ENCODE peak calls at places on chromosomes 5 and 9, in nine cellular contexts. A, N, F, B, L, R, J, Z and G are unnamed samples.

GRCh38 chr9:134099123-134099761 is 31.4 kb upstream of the BRD3 start:
- DNase-seq in A (peak), N (no peak), F (peak), B (peak), L (no peak), R (peak), J (no peak), Z (no peak), G (no peak)

GRCh38 chr5:95712347-95712958 is 18.7 kb upstream of the RHOBTB3 start:
- DNase-seq in A (no peak), N (no peak), F (peak), B (peak), L (no peak), R (no peak), J (no peak), Z (peak), G (no peak)

GRCh38 chr9:27086818-27087680 is 22.0 kb upstream of the TEK start:
- DNase-seq in A (no peak), N (no peak), F (no peak), B (peak), L (no peak), R (no peak), J (no peak), Z (peak), G (no peak)

GRCh38 chr5:114362197-114362976 is 517 bp downstream of the KCNN2 start:
- DNase-seq in A (no peak), N (peak), F (peak), B (peak), L (no peak), R (no peak), J (no peak), Z (no peak), G (no peak)

GRCh38 chr9:121474225-121474947 is 25.3 kb downstream of the GGTA1 start:
- DNase-seq in A (no peak), N (no peak), F (no peak), B (no peak), L (no peak), R (no peak), J (no peak), Z (no peak), G (peak)

GRCh38 chr5:176501333-176501732 is 35.9 kb downstream of the RNF44 start:
- DNase-seq in A (no peak), N (no peak), F (no peak), B (peak), L (no peak), R (no peak), J (no peak), Z (peak), G (no peak)

GRCh38 chr5:143775258-143775657 is 36.7 kb upstream of the HMHB1 start:
- DNase-seq in A (no peak), N (no peak), F (no peak), B (peak), L (no peak), R (no peak), J (no peak), Z (no peak), G (no peak)

GRCh38 chr9:35868972-35869371 is 1.2 kb downstream of the OR13J1 start:
- DNase-seq in A (no peak), N (no peak), F (no peak), B (no peak), L (no peak), R (no peak), J (no peak), Z (no peak), G (no peak)

GRCh38 chr5:80958611-80959010 is 1.6 kb upstream of the RASGRF2 start:
- DNase-seq in A (no peak), N (no peak), F (no peak), B (no peak), L (no peak), R (no peak), J (no peak), Z (no peak), G (no peak)

GRCh38 chr5:154309361-154309725 is 118.8 kb downstream of the GALNT10 start:
- DNase-seq in A (no peak), N (no peak), F (no peak), B (peak), L (no peak), R (no peak), J (no peak), Z (peak), G (no peak)

GRCh38 chr9:127558581-127559246 is 53.4 kb upstream of the STXBP1 start:
- DNase-seq in A (no peak), N (no peak), F (no peak), B (no peak), L (no peak), R (no peak), J (no peak), Z (no peak), G (no peak)

GRCh38 chr5:68459500-68460139 is 244.1 kb downstream of the PIK3R1 start:
- DNase-seq in A (no peak), N (no peak), F (no peak), B (no peak), L (no peak), R (no peak), J (no peak), Z (no peak), G (no peak)

GRCh38 chr5:27010646-27011045 is 27.7 kb downstream of the CDH9 start:
- DNase-seq in A (no peak), N (no peak), F (no peak), B (no peak), L (no peak), R (no peak), J (no peak), Z (no peak), G (no peak)

GRCh38 chr9:36802171-36802920 is 229.7 kb downstream of the MELK start:
- DNase-seq in A (no peak), N (peak), F (no peak), B (no peak), L (no peak), R (no peak), J (no peak), Z (no peak), G (no peak)

GRCh38 chr9:89667730-89668129 is 62.9 kb downstream of the GADD45G start:
- DNase-seq in A (no peak), N (no peak), F (no peak), B (no peak), L (no peak), R (no peak), J (peak), Z (no peak), G (no peak)

GRCh38 chr5:124692324-124692723 is 54.1 kb downstream of the ZNF608 start:
- DNase-seq in A (no peak), N (no peak), F (no peak), B (peak), L (no peak), R (no peak), J (no peak), Z (no peak), G (no peak)

GRCh38 chr9:93346240-93347112 is 105.0 kb upstream of the FAM120A start:
- DNase-seq in A (no peak), N (peak), F (peak), B (peak), L (no peak), R (no peak), J (peak), Z (no peak), G (no peak)

GRCh38 chr5:140058212-140058932 is 15.3 kb upstream of the NRG2 start:
- DNase-seq in A (no peak), N (no peak), F (no peak), B (no peak), L (no peak), R (no peak), J (no peak), Z (no peak), G (no peak)

GRCh38 chr9:136086951-136087740 is 7.9 kb downstream of the NACC2 start:
- DNase-seq in A (no peak), N (no peak), F (no peak), B (no peak), L (no peak), R (no peak), J (no peak), Z (no peak), G (no peak)

GRCh38 chr5:66538531-66538930 is 57.7 kb upstream of the MAST4 start:
- DNase-seq in A (no peak), N (no peak), F (no peak), B (no peak), L (no peak), R (no peak), J (no peak), Z (no peak), G (no peak)

GRCh38 chr5:40481226-40481625 is 198.5 kb upstream of the PTGER4 start:
- DNase-seq in A (no peak), N (no peak), F (no peak), B (no peak), L (no peak), R (no peak), J (no peak), Z (no peak), G (no peak)

GRCh38 chr9:127943746-127944145 is 6.1 kb upstream of the DPM2 start:
- DNase-seq in A (no peak), N (peak), F (peak), B (peak), L (peak), R (peak), J (peak), Z (no peak), G (peak)

GRCh38 chr9:112820886-112821285 is 69.8 kb downstream of the SLC46A2 start:
- DNase-seq in A (no peak), N (no peak), F (no peak), B (peak), L (no peak), R (no peak), J (no peak), Z (no peak), G (no peak)

GRCh38 chr9:20043035-20043434 is 254.2 kb upstream of the SLC24A2 start:
- DNase-seq in A (no peak), N (no peak), F (peak), B (no peak), L (no peak), R (peak), J (no peak), Z (no peak), G (no peak)

GRCh38 chr5:168654225-168654624 is 75.1 kb upstream of the PANK3 start:
- DNase-seq in A (no peak), N (no peak), F (no peak), B (peak), L (peak), R (no peak), J (peak), Z (no peak), G (no peak)

GRCh38 chr5:32851774-32852173 is 140.7 kb downstream of the NPR3 start:
- DNase-seq in A (no peak), N (no peak), F (no peak), B (no peak), L (no peak), R (no peak), J (no peak), Z (no peak), G (no peak)

GRCh38 chr9:79080536-79080935 is 491.2 kb upstream of the TLE4 start:
- DNase-seq in A (no peak), N (no peak), F (no peak), B (no peak), L (no peak), R (no peak), J (no peak), Z (no peak), G (no peak)

GRCh38 chr5:142356716-142357468 is 32.1 kb upstream of the SPRY4 start:
- DNase-seq in A (peak), N (peak), F (peak), B (peak), L (peak), R (peak), J (peak), Z (peak), G (peak)

GRCh38 chr5:150647275-150648251 is 7.1 kb downstream of the SYNPO start:
- DNase-seq in A (no peak), N (no peak), F (no peak), B (no peak), L (peak), R (no peak), J (peak), Z (no peak), G (no peak)

GRCh38 chr5:1131191-1131621 is 19.3 kb upstream of the SLC12A7 start:
- DNase-seq in A (no peak), N (no peak), F (no peak), B (no peak), L (no peak), R (no peak), J (peak), Z (no peak), G (no peak)

GRCh38 chr5:110900829-110901228 is 162.0 kb downstream of the SLC25A46 start:
- DNase-seq in A (no peak), N (no peak), F (no peak), B (no peak), L (no peak), R (no peak), J (no peak), Z (peak), G (no peak)

GRCh38 chr9:115855458-115856133 is 298.0 kb upstream of the PAPPA start:
- DNase-seq in A (no peak), N (no peak), F (no peak), B (no peak), L (no peak), R (no peak), J (no peak), Z (no peak), G (no peak)

GRCh38 chr5:149937610-149938009 is 7.0 kb downstream of the PDE6A start:
- DNase-seq in A (no peak), N (no peak), F (no peak), B (no peak), L (no peak), R (no peak), J (no peak), Z (no peak), G (no peak)

GRCh38 chr5:77638763-77639451 is 394 bp upstream of the OTP start:
- DNase-seq in A (no peak), N (no peak), F (no peak), B (no peak), L (no peak), R (no peak), J (no peak), Z (no peak), G (no peak)